ENCODE peak calls at places on chromosomes 4 and X, in four cellular contexts. Q, D, J and X are unnamed samples.

GRCh38 chr4:180741703-180742102 is 1501.5 kb upstream of the TENM3 start:
- DNase-seq in D (no peak), Q (no peak), J (no peak), X (no peak)

GRCh38 chr4:189362364-189362763 is 578.3 kb upstream of the FRG1 start:
- DNase-seq in J (no peak), Q (no peak), D (no peak), X (no peak)

GRCh38 chrX:13373027-13373806 is 53.4 kb upstream of the ATXN3L start:
- DNase-seq in J (no peak), Q (no peak), D (no peak), X (no peak)

GRCh38 chr4:164924670-164925238 is 47.8 kb downstream of the APELA start:
- DNase-seq in D (no peak), Q (no peak), J (no peak), X (no peak)

GRCh38 chrX:118862086-118862485 is 38.5 kb downstream of the ZCCHC12 start:
- DNase-seq in Q (no peak), D (no peak), J (no peak), X (no peak)

GRCh38 chr4:67736262-67736661 is 17.9 kb downstream of the GNRHR start:
- DNase-seq in D (no peak), Q (no peak), J (no peak), X (no peak)

GRCh38 chr4:132956951-132957350 is 192.1 kb upstream of the PCDH10 start:
- DNase-seq in D (no peak), Q (no peak), J (no peak), X (no peak)

GRCh38 chr4:98939892-98940298 is 11.0 kb upstream of the EIF4E start:
- DNase-seq in D (peak), J (no peak), Q (peak), X (no peak)

GRCh38 chrX:153414838-153415552 is 3.7 kb downstream of the ZFP92 start:
- DNase-seq in J (no peak), Q (no peak), D (no peak), X (no peak)

GRCh38 chr4:88599298-88599697 is 7.0 kb downstream of the HERC3 start:
- DNase-seq in J (no peak), Q (no peak), D (peak), X (no peak)

GRCh38 chrX:24293412-24293811 is 20.5 kb downstream of the SUPT20HL2 start:
- DNase-seq in J (no peak), Q (no peak), D (no peak), X (no peak)

DNA sequence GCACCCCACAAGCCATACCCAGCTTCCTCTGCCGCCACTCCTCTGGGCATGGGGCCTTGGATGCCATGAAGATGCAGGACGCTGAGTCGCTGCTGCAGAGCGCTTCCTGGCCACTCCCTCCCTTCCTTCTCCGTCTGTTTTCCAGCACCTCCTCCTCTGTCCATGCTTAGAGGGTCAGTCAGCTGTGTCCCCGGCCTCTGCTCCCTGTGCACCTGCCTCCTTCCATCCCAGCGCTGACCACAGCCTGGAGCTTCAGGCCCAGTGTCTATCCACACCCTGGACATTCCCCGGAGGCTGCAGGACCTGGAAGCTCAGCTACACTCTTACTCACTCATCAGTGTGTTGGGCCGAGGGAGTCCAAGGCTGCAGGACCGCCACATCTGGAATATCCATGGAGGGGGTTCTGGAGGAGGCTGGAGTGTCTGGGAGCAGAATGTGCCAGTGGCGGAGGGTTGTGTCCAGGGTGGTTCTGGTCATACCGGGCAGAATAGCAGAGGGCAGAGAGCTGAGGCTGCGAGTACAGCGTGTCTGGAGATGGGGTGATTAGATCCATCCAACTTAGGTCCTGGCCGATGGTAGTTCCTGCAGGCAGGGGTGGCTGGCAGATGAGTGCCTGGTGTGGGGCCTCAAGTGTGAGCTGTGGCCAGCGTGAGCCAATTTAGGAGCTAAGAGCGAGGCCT is 58.6 kb upstream of the ADRA2C start:
- DNase-seq in Q (no peak), J (no peak), D (no peak), X (no peak)
- H3K4me3 ChIP-seq in Q (no peak), J (no peak), D (no peak), X (no peak)

GRCh38 chr4:81466841-81467671 is 4.7 kb downstream of the RASGEF1B start:
- DNase-seq in Q (peak), J (peak), D (peak), X (no peak)

GRCh38 chr4:81465668-81466357 is 5.9 kb downstream of the RASGEF1B start:
- DNase-seq in D (no peak), J (no peak), Q (no peak), X (no peak)

GRCh38 chr4:81468685-81469084 is 3.0 kb downstream of the RASGEF1B start:
- DNase-seq in D (no peak), J (no peak), Q (no peak), X (no peak)

GRCh38 chr4:81469774-81470455 is 1.8 kb downstream of the RASGEF1B start:
- DNase-seq in D (no peak), Q (no peak), J (no peak), X (no peak)

DNA sequence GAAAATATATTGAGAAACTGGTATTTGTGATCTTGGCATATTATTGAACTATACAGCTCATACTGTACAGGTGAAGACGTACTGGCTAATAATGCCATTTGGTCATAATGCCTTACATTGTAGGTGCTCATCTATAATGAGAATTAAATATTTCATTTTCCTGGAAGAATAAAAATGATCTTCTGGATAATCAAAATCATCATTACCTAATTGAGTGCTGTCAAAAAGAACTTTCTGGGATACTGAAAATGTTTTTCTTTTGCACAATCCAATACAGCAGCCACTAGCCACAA is 4.1 kb downstream of the RASGEF1B start:
- DNase-seq in J (no peak), Q (no peak), D (no peak), X (no peak)
- TF ChIP-seq CTCF in J (no peak), Q (no peak), D (no peak), X (no peak)

DNA sequence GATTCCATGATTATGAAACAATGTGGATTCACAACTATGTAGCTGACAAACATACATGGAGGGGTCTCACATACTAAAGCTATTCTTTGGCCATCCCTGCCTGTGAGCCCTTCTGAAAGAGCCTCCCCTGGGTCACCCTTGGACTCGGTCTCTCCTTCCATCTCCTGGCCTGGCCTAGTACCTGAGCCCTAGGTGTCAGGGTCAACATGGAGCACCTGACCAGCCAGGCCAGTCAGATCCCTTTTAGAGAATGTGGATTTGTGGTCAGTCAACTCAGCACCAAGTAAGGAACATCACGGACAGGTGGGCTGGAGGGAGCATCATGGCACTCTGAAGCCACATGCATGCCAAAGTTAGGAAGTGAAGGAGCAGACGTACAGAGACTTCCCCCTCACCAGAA is 16.3 kb downstream of the ATP8A1 start:
- DNase-seq in J (no peak), D (no peak), Q (no peak), X (no peak)
- H3K4me3 ChIP-seq in J (no peak), D (no peak), Q (no peak), X (no peak)

GRCh38 chr4:123659759-123660158 is 263.2 kb downstream of the SPRY1 start:
- DNase-seq in Q (no peak), D (no peak), J (no peak), X (no peak)
- TF ChIP-seq CTCF in Q (peak), D (peak), J (peak), X (peak)

GRCh38 chrX:55451626-55451989 is 319 bp upstream of the MAGEH1 start:
- DNase-seq in J (no peak), Q (no peak), D (no peak), X (no peak)

GRCh38 chrX:55451990-55452824 is at the start of gene MAGEH1:
- DNase-seq in Q (peak), J (peak), D (peak), X (peak)

GRCh38 chrX:55452825-55453124 is 848 bp downstream of the MAGEH1 start:
- DNase-seq in D (no peak), Q (no peak), J (no peak), X (no peak)

GRCh38 chrX:55450259-55450658 is 1.7 kb upstream of the MAGEH1 start:
- DNase-seq in J (no peak), Q (no peak), D (no peak), X (no peak)

DNA sequence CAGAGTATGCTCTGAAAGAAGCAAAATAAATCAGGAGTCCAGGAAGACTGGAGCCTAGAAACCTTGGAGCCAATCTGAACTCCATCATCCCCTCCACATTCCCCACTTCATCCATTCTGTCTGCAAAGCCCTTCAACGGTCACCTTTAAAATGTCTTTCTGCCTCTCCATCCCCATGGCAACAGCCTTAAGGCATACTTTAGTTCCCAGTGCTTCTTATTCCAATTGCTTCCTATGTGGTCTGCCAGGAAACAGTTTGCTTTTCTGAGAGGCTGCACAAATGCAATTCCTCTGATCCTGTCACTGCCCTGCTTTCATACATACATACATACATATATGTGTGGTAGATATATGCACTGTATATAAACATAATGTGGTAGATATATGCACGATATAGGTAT is 802 bp upstream of the MAGEH1 start:
- DNase-seq in D (no peak), Q (no peak), J (no peak), X (no peak)
- H3K4me3 ChIP-seq in D (no peak), Q (peak), J (no peak), X (no peak)

GRCh38 chrX:48937065-48937907 is 18.5 kb upstream of the PIM2 start:
- DNase-seq in Q (no peak), D (peak), J (peak), X (no peak)
- TF ChIP-seq CTCF in Q (no peak), D (no peak), J (no peak), X (no peak)

DNA sequence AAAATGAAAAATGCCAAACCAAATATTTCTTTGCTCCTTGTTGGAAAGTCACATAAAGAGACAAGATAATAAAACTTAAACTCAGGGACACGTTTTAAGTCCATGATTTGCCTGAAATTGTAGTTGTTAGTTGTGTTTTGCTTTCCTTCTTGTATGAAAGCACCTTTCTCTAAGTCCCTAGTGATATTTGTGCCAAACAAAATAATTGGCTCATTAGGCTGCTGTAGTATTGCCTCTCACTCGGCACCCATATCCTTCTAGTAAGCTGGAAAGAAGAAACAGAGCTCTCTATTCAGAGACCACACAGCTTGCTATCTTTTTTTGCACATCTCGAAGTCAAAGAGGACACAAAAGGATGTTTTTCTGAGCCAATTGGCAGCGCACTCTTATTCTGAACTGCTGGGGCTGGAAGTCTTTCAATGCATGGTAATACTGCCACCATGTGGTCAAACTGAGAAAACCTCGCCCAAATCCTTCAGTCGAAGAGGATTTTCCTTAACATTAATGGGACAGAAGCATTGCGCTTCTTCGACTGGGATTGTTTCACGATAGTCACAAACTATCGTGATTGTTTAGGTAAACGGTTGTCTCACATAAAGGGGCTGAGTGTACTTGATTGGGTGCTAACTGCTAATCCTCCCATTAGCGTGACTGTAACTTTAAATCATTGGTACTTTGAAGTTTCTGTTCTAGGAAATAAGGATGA is 571.9 kb upstream of the LCORL start:
- DNase-seq in Q (peak), J (peak), D (peak), X (peak)
- H3K4me3 ChIP-seq in Q (peak), J (no peak), D (no peak), X (peak)

GRCh38 chr4:1277667-1278335 is 11.9 kb upstream of the MAEA start:
- DNase-seq in J (no peak), D (no peak), Q (no peak), X (no peak)
- TF ChIP-seq CTCF in J (no peak), D (no peak), Q (peak), X (peak)

GRCh38 chr4:1192493-1193205 is 20.3 kb upstream of the SPON2 start:
- DNase-seq in J (peak), Q (no peak), D (no peak), X (no peak)

GRCh38 chr4:1194028-1194900 is 21.9 kb upstream of the SPON2 start:
- DNase-seq in J (peak), Q (no peak), D (peak), X (no peak)

GRCh38 chr4:1193206-1194027 is 21.0 kb upstream of the SPON2 start:
- DNase-seq in Q (no peak), J (no peak), D (peak), X (no peak)

GRCh38 chr4:1191621-1192020 is 19.2 kb upstream of the SPON2 start:
- DNase-seq in Q (no peak), D (no peak), J (peak), X (no peak)

GRCh38 chr4:1192091-1192492 is 19.7 kb upstream of the SPON2 start:
- DNase-seq in Q (peak), J (peak), D (peak), X (peak)
- H3K4me3 ChIP-seq in Q (no peak), J (no peak), D (no peak), X (no peak)